ENCODE peak calls at places on chromosomes 4 and X, in eight cellular contexts. One of them, this sample, is unnamed.

GRCh38 chrX:57772637-57773036 is 92.6 kb upstream of the NLRP2B start:
- DNase-seq in substantia nigra: no peak
- DNase-seq in fibroblast of lung: no peak
- DNase-seq in brain microvascular endothelial cell: no peak
- DNase-seq in esophagus squamous epithelium: no peak
- DNase-seq in CD4-positive, alpha-beta memory T cell: no peak
- DNase-seq in ovary: no peak
- DNase-seq in pancreas: no peak
- DNase-seq in this sample: no peak

GRCh38 chrX:20063716-20064351 is 52.9 kb downstream of the MAP7D2 start:
- DNase-seq in CD4-positive, alpha-beta memory T cell: no peak
- DNase-seq in pancreas: no peak
- DNase-seq in ovary: no peak
- DNase-seq in esophagus squamous epithelium: no peak
- DNase-seq in brain microvascular endothelial cell: no peak
- DNase-seq in substantia nigra: no peak
- DNase-seq in fibroblast of lung: no peak
- DNase-seq in this sample: peak

GRCh38 chr4:80309301-80310004 is 26.1 kb upstream of the CFAP299 start:
- DNase-seq in esophagus squamous epithelium: no peak
- DNase-seq in CD4-positive, alpha-beta memory T cell: no peak
- DNase-seq in pancreas: no peak
- DNase-seq in brain microvascular endothelial cell: peak
- DNase-seq in ovary: no peak
- DNase-seq in fibroblast of lung: peak
- DNase-seq in substantia nigra: no peak
- DNase-seq in this sample: peak

GRCh38 chr4:144873591-144873990 is 224.4 kb downstream of the ANAPC10 start:
- DNase-seq in ovary: no peak
- DNase-seq in fibroblast of lung: no peak
- DNase-seq in pancreas: no peak
- DNase-seq in brain microvascular endothelial cell: no peak
- DNase-seq in CD4-positive, alpha-beta memory T cell: no peak
- DNase-seq in substantia nigra: no peak
- DNase-seq in esophagus squamous epithelium: no peak
- DNase-seq in this sample: no peak

GRCh38 chrX:9555354-9555753 is 90.5 kb downstream of the TBL1X start:
- DNase-seq in ovary: no peak
- DNase-seq in CD4-positive, alpha-beta memory T cell: no peak
- DNase-seq in pancreas: no peak
- DNase-seq in esophagus squamous epithelium: no peak
- DNase-seq in substantia nigra: no peak
- DNase-seq in fibroblast of lung: peak
- DNase-seq in brain microvascular endothelial cell: no peak
- DNase-seq in this sample: peak

GRCh38 chr4:19711871-19712270 is 539.8 kb upstream of the SLIT2 start:
- DNase-seq in pancreas: no peak
- DNase-seq in fibroblast of lung: peak
- DNase-seq in CD4-positive, alpha-beta memory T cell: no peak
- DNase-seq in ovary: no peak
- DNase-seq in brain microvascular endothelial cell: no peak
- DNase-seq in esophagus squamous epithelium: no peak
- DNase-seq in substantia nigra: no peak
- DNase-seq in this sample: peak

GRCh38 chr4:146292508-146292907 is 78.2 kb downstream of the REELD1 start:
- DNase-seq in pancreas: no peak
- DNase-seq in esophagus squamous epithelium: no peak
- DNase-seq in fibroblast of lung: no peak
- DNase-seq in CD4-positive, alpha-beta memory T cell: no peak
- DNase-seq in ovary: no peak
- DNase-seq in brain microvascular endothelial cell: no peak
- DNase-seq in substantia nigra: no peak
- DNase-seq in this sample: no peak

GRCh38 chr4:10611673-10612072 is 72.9 kb downstream of the CLNK start:
- DNase-seq in CD4-positive, alpha-beta memory T cell: no peak
- DNase-seq in ovary: no peak
- DNase-seq in esophagus squamous epithelium: no peak
- DNase-seq in substantia nigra: no peak
- DNase-seq in pancreas: no peak
- DNase-seq in brain microvascular endothelial cell: peak
- DNase-seq in fibroblast of lung: peak
- DNase-seq in this sample: peak

GRCh38 chrX:119728487-119728886 is 29.9 kb upstream of the SOWAHD start:
- DNase-seq in CD4-positive, alpha-beta memory T cell: no peak
- DNase-seq in fibroblast of lung: no peak
- DNase-seq in ovary: no peak
- DNase-seq in pancreas: no peak
- DNase-seq in esophagus squamous epithelium: no peak
- DNase-seq in substantia nigra: no peak
- DNase-seq in brain microvascular endothelial cell: no peak
- DNase-seq in this sample: no peak

GRCh38 chrX:25721564-25721963 is 416.6 kb upstream of the MAGEB18 start:
- DNase-seq in ovary: no peak
- DNase-seq in esophagus squamous epithelium: no peak
- DNase-seq in CD4-positive, alpha-beta memory T cell: no peak
- DNase-seq in brain microvascular endothelial cell: no peak
- DNase-seq in substantia nigra: no peak
- DNase-seq in pancreas: no peak
- DNase-seq in fibroblast of lung: no peak
- DNase-seq in this sample: no peak

GRCh38 chrX:9627827-9628406 is 137.7 kb downstream of the GPR143 start:
- DNase-seq in fibroblast of lung: peak
- DNase-seq in brain microvascular endothelial cell: no peak
- DNase-seq in ovary: no peak
- DNase-seq in substantia nigra: no peak
- DNase-seq in pancreas: no peak
- DNase-seq in esophagus squamous epithelium: no peak
- DNase-seq in CD4-positive, alpha-beta memory T cell: no peak
- DNase-seq in this sample: peak

GRCh38 chrX:55908685-55909212 is 191.2 kb downstream of the RRAGB start:
- DNase-seq in fibroblast of lung: peak
- DNase-seq in esophagus squamous epithelium: no peak
- DNase-seq in substantia nigra: no peak
- DNase-seq in ovary: peak
- DNase-seq in brain microvascular endothelial cell: no peak
- DNase-seq in pancreas: peak
- DNase-seq in CD4-positive, alpha-beta memory T cell: peak
- DNase-seq in this sample: no peak

GRCh38 chr4:183333983-183334382 is 11.8 kb upstream of the CLDN24 start:
- DNase-seq in fibroblast of lung: no peak
- DNase-seq in pancreas: no peak
- DNase-seq in brain microvascular endothelial cell: no peak
- DNase-seq in substantia nigra: no peak
- DNase-seq in CD4-positive, alpha-beta memory T cell: no peak
- DNase-seq in ovary: no peak
- DNase-seq in esophagus squamous epithelium: no peak
- DNase-seq in this sample: peak

GRCh38 chrX:13338985-13339384 is 19.1 kb upstream of the ATXN3L start:
- DNase-seq in pancreas: no peak
- DNase-seq in substantia nigra: no peak
- DNase-seq in ovary: no peak
- DNase-seq in brain microvascular endothelial cell: no peak
- DNase-seq in esophagus squamous epithelium: no peak
- DNase-seq in CD4-positive, alpha-beta memory T cell: no peak
- DNase-seq in fibroblast of lung: peak
- DNase-seq in this sample: no peak

GRCh38 chrX:152573866-152574265 is 63.8 kb upstream of the GABRQ start:
- DNase-seq in CD4-positive, alpha-beta memory T cell: no peak
- DNase-seq in substantia nigra: no peak
- DNase-seq in ovary: no peak
- DNase-seq in fibroblast of lung: no peak
- DNase-seq in esophagus squamous epithelium: no peak
- DNase-seq in brain microvascular endothelial cell: no peak
- DNase-seq in pancreas: no peak
- DNase-seq in this sample: no peak

GRCh38 chrX:107773206-107773605 is 2.4 kb downstream of the TSC22D3 start:
- DNase-seq in substantia nigra: no peak
- DNase-seq in ovary: no peak
- DNase-seq in CD4-positive, alpha-beta memory T cell: no peak
- DNase-seq in pancreas: peak
- DNase-seq in brain microvascular endothelial cell: no peak
- DNase-seq in esophagus squamous epithelium: no peak
- DNase-seq in fibroblast of lung: no peak
- DNase-seq in this sample: no peak

GRCh38 chr4:107734120-107734519 is 14.1 kb upstream of the PAPSS1 start:
- DNase-seq in esophagus squamous epithelium: no peak
- DNase-seq in CD4-positive, alpha-beta memory T cell: no peak
- DNase-seq in pancreas: no peak
- DNase-seq in fibroblast of lung: no peak
- DNase-seq in brain microvascular endothelial cell: no peak
- DNase-seq in ovary: no peak
- DNase-seq in substantia nigra: no peak
- DNase-seq in this sample: no peak

GRCh38 chr4:76208005-76208765 is 5.4 kb downstream of the SCARB2 start:
- DNase-seq in substantia nigra: peak
- DNase-seq in CD4-positive, alpha-beta memory T cell: no peak
- DNase-seq in esophagus squamous epithelium: no peak
- DNase-seq in pancreas: peak
- DNase-seq in fibroblast of lung: peak
- DNase-seq in brain microvascular endothelial cell: peak
- DNase-seq in ovary: peak
- DNase-seq in this sample: peak

GRCh38 chr4:152534541-152535231 is 1.2 kb downstream of the FBXW7 start:
- DNase-seq in CD4-positive, alpha-beta memory T cell: peak
- DNase-seq in pancreas: peak
- DNase-seq in substantia nigra: no peak
- DNase-seq in ovary: peak
- DNase-seq in esophagus squamous epithelium: no peak
- DNase-seq in brain microvascular endothelial cell: no peak
- DNase-seq in fibroblast of lung: peak
- DNase-seq in this sample: no peak

DNA sequence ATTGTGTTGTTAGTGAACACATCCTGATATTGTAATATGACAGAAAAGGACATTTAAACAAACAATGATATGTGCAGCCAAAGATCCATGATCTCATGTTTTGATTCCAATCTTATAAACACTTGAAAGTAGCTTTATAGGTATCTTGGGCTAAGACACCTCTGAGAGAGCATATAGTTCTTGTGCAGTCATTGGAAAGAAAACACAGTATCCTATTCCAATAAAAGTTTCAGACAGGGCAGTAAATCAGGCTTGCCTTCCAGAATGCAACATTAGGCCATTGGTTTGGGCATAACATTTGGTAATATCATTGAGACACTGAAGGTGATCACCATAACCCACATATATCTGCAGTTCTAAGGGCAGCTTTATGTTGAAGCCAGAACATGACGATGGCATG is 188.3 kb upstream of the HCCS start:
- DNase-seq in pancreas: no peak
- DNase-seq in substantia nigra: no peak
- DNase-seq in CD4-positive, alpha-beta memory T cell: no peak
- DNase-seq in brain microvascular endothelial cell: no peak
- DNase-seq in fibroblast of lung: no peak
- DNase-seq in esophagus squamous epithelium: no peak
- DNase-seq in ovary: no peak
- DNase-seq in this sample: no peak
- H3K27ac ChIP-seq in pancreas: no peak
- H3K27ac ChIP-seq in substantia nigra: no peak
- H3K27ac ChIP-seq in CD4-positive, alpha-beta memory T cell: no peak
- H3K27ac ChIP-seq in brain microvascular endothelial cell: no peak
- H3K27ac ChIP-seq in fibroblast of lung: no peak
- H3K27ac ChIP-seq in esophagus squamous epithelium: no peak
- H3K27ac ChIP-seq in ovary: no peak
- H3K27ac ChIP-seq in this sample: no peak

GRCh38 chrX:101417190-101417589 is 9.2 kb downstream of the HNRNPH2 start:
- DNase-seq in CD4-positive, alpha-beta memory T cell: no peak
- DNase-seq in ovary: no peak
- DNase-seq in brain microvascular endothelial cell: no peak
- DNase-seq in substantia nigra: no peak
- DNase-seq in fibroblast of lung: no peak
- DNase-seq in pancreas: no peak
- DNase-seq in esophagus squamous epithelium: no peak
- DNase-seq in this sample: no peak
- H3K27ac ChIP-seq in CD4-positive, alpha-beta memory T cell: no peak
- H3K27ac ChIP-seq in ovary: no peak
- H3K27ac ChIP-seq in brain microvascular endothelial cell: no peak
- H3K27ac ChIP-seq in substantia nigra: peak
- H3K27ac ChIP-seq in fibroblast of lung: no peak
- H3K27ac ChIP-seq in pancreas: no peak
- H3K27ac ChIP-seq in esophagus squamous epithelium: no peak
- H3K27ac ChIP-seq in this sample: no peak

DNA sequence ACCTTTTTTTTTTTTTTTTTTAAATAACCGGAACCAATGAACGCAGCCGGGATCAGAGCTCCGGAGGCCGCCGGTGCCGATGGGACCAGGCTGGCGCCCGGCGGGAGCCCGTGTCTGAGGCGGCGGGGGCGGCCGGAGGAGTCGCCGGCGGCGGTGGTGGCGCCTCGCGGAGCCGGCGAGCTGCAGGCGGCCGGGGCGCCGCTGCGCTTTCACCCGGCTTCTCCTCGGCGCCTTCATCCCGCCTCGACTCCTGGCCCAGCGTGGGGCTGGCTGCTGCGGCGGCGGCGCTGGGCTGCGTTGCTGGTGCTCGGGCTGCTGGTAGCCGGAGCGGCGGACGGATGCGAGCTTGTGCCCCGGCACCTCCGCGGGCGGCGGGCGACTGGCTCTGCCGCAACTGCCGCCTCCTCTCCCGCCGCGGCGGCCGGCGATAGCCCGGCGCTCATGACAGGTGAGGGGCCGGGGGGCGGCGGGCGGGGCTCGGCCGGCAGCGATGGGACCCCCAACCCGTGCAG is 337 bp downstream of the STIM2 start:
- DNase-seq in pancreas: no peak
- DNase-seq in ovary: peak
- DNase-seq in esophagus squamous epithelium: no peak
- DNase-seq in substantia nigra: peak
- DNase-seq in fibroblast of lung: peak
- DNase-seq in CD4-positive, alpha-beta memory T cell: peak
- DNase-seq in brain microvascular endothelial cell: peak
- DNase-seq in this sample: peak
- H3K27ac ChIP-seq in pancreas: peak
- H3K27ac ChIP-seq in ovary: peak
- H3K27ac ChIP-seq in esophagus squamous epithelium: peak
- H3K27ac ChIP-seq in substantia nigra: peak
- H3K27ac ChIP-seq in fibroblast of lung: peak
- H3K27ac ChIP-seq in CD4-positive, alpha-beta memory T cell: peak
- H3K27ac ChIP-seq in brain microvascular endothelial cell: peak
- H3K27ac ChIP-seq in this sample: peak

GRCh38 chr4:23038626-23039245 is 346.0 kb downstream of the GBA3 start:
- DNase-seq in CD4-positive, alpha-beta memory T cell: no peak
- DNase-seq in pancreas: no peak
- DNase-seq in esophagus squamous epithelium: no peak
- DNase-seq in ovary: no peak
- DNase-seq in substantia nigra: no peak
- DNase-seq in fibroblast of lung: no peak
- DNase-seq in brain microvascular endothelial cell: no peak
- DNase-seq in this sample: no peak

GRCh38 chr4:23034726-23035125 is 342.0 kb downstream of the GBA3 start:
- DNase-seq in fibroblast of lung: peak
- DNase-seq in ovary: no peak
- DNase-seq in pancreas: no peak
- DNase-seq in esophagus squamous epithelium: no peak
- DNase-seq in brain microvascular endothelial cell: no peak
- DNase-seq in CD4-positive, alpha-beta memory T cell: no peak
- DNase-seq in substantia nigra: no peak
- DNase-seq in this sample: no peak

GRCh38 chr4:23035521-23036056 is 342.9 kb downstream of the GBA3 start:
- DNase-seq in pancreas: no peak
- DNase-seq in CD4-positive, alpha-beta memory T cell: no peak
- DNase-seq in esophagus squamous epithelium: no peak
- DNase-seq in fibroblast of lung: no peak
- DNase-seq in substantia nigra: no peak
- DNase-seq in brain microvascular endothelial cell: no peak
- DNase-seq in ovary: no peak
- DNase-seq in this sample: no peak

GRCh38 chr4:23036503-23036902 is 343.8 kb downstream of the GBA3 start:
- DNase-seq in substantia nigra: no peak
- DNase-seq in CD4-positive, alpha-beta memory T cell: no peak
- DNase-seq in ovary: no peak
- DNase-seq in brain microvascular endothelial cell: no peak
- DNase-seq in esophagus squamous epithelium: no peak
- DNase-seq in fibroblast of lung: no peak
- DNase-seq in pancreas: no peak
- DNase-seq in this sample: no peak

GRCh38 chr4:23036921-23037495 is 344.3 kb downstream of the GBA3 start:
- DNase-seq in esophagus squamous epithelium: no peak
- DNase-seq in fibroblast of lung: no peak
- DNase-seq in brain microvascular endothelial cell: no peak
- DNase-seq in CD4-positive, alpha-beta memory T cell: no peak
- DNase-seq in ovary: no peak
- DNase-seq in pancreas: no peak
- DNase-seq in substantia nigra: no peak
- DNase-seq in this sample: no peak
- H3K27ac ChIP-seq in esophagus squamous epithelium: no peak
- H3K27ac ChIP-seq in fibroblast of lung: no peak
- H3K27ac ChIP-seq in brain microvascular endothelial cell: no peak
- H3K27ac ChIP-seq in CD4-positive, alpha-beta memory T cell: no peak
- H3K27ac ChIP-seq in ovary: no peak
- H3K27ac ChIP-seq in pancreas: no peak
- H3K27ac ChIP-seq in substantia nigra: no peak
- H3K27ac ChIP-seq in this sample: no peak

This sample was measured in IMR-90.